ENCODE peak calls at places on chromosomes 11 and 22, in four cellular contexts. One of them, this sample, is unnamed.

GRCh38 chr11:12841946-12842630 is 167.0 kb upstream of the RASSF10 start:
- DNase-seq in GM03348: peak
- DNase-seq in activated CD8-positive, alpha-beta memory T cell treated with anti-CD3 and anti-CD28 coated beads for 48 hours: no peak
- DNase-seq in posterior cingulate gyrus: no peak
- DNase-seq in this sample: peak

GRCh38 chr11:107769189-107769588 is 57.3 kb upstream of the SLN start:
- DNase-seq in posterior cingulate gyrus: no peak
- DNase-seq in GM03348: no peak
- DNase-seq in activated CD8-positive, alpha-beta memory T cell treated with anti-CD3 and anti-CD28 coated beads for 48 hours: no peak
- DNase-seq in this sample: no peak

GRCh38 chr11:71465054-71465453 is 12.1 kb downstream of the NADSYN1 start:
- DNase-seq in posterior cingulate gyrus: no peak
- DNase-seq in activated CD8-positive, alpha-beta memory T cell treated with anti-CD3 and anti-CD28 coated beads for 48 hours: no peak
- DNase-seq in GM03348: no peak
- DNase-seq in this sample: no peak

GRCh38 chr11:76752321-76753175 is 30.6 kb upstream of the TSKU start:
- DNase-seq in activated CD8-positive, alpha-beta memory T cell treated with anti-CD3 and anti-CD28 coated beads for 48 hours: no peak
- DNase-seq in posterior cingulate gyrus: no peak
- DNase-seq in GM03348: peak
- DNase-seq in this sample: peak

GRCh38 chr11:43573233-43573632 is 107.3 kb upstream of the HSD17B12 start:
- DNase-seq in activated CD8-positive, alpha-beta memory T cell treated with anti-CD3 and anti-CD28 coated beads for 48 hours: no peak
- DNase-seq in GM03348: peak
- DNase-seq in posterior cingulate gyrus: no peak
- DNase-seq in this sample: peak

GRCh38 chr11:114348200-114349191 is 51.8 kb downstream of the C11orf71 start:
- DNase-seq in activated CD8-positive, alpha-beta memory T cell treated with anti-CD3 and anti-CD28 coated beads for 48 hours: no peak
- DNase-seq in GM03348: peak
- DNase-seq in posterior cingulate gyrus: no peak
- DNase-seq in this sample: peak

GRCh38 chr11:123381149-123381548 is 48.9 kb upstream of the GRAMD1B start:
- DNase-seq in activated CD8-positive, alpha-beta memory T cell treated with anti-CD3 and anti-CD28 coated beads for 48 hours: no peak
- DNase-seq in GM03348: no peak
- DNase-seq in posterior cingulate gyrus: no peak
- DNase-seq in this sample: no peak

GRCh38 chr22:30636226-30637077 is 871 bp downstream of the SLC35E4 start:
- DNase-seq in GM03348: peak
- DNase-seq in posterior cingulate gyrus: peak
- DNase-seq in activated CD8-positive, alpha-beta memory T cell treated with anti-CD3 and anti-CD28 coated beads for 48 hours: no peak
- DNase-seq in this sample: peak

GRCh38 chr11:96272542-96273306 is 70.3 kb downstream of the MAML2 start:
- DNase-seq in posterior cingulate gyrus: no peak
- DNase-seq in activated CD8-positive, alpha-beta memory T cell treated with anti-CD3 and anti-CD28 coated beads for 48 hours: no peak
- DNase-seq in GM03348: no peak
- DNase-seq in this sample: peak

GRCh38 chr11:103602846-103603245 is 433.6 kb upstream of the DDI1 start:
- DNase-seq in activated CD8-positive, alpha-beta memory T cell treated with anti-CD3 and anti-CD28 coated beads for 48 hours: no peak
- DNase-seq in GM03348: no peak
- DNase-seq in posterior cingulate gyrus: no peak
- DNase-seq in this sample: no peak

GRCh38 chr22:29030618-29031235 is 30.9 kb downstream of the C22orf31 start:
- DNase-seq in activated CD8-positive, alpha-beta memory T cell treated with anti-CD3 and anti-CD28 coated beads for 48 hours: no peak
- DNase-seq in posterior cingulate gyrus: no peak
- DNase-seq in GM03348: peak
- DNase-seq in this sample: peak

GRCh38 chr11:11263238-11264030 is 89.6 kb downstream of the CSNK2A3 start:
- DNase-seq in posterior cingulate gyrus: no peak
- DNase-seq in GM03348: no peak
- DNase-seq in activated CD8-positive, alpha-beta memory T cell treated with anti-CD3 and anti-CD28 coated beads for 48 hours: no peak
- DNase-seq in this sample: no peak

GRCh38 chr11:36469063-36469462 is 41.0 kb downstream of the TRAF6 start:
- DNase-seq in GM03348: no peak
- DNase-seq in activated CD8-positive, alpha-beta memory T cell treated with anti-CD3 and anti-CD28 coated beads for 48 hours: no peak
- DNase-seq in posterior cingulate gyrus: no peak
- DNase-seq in this sample: no peak

GRCh38 chr11:90774727-90775572 is 552.1 kb upstream of the CHORDC1 start:
- DNase-seq in GM03348: no peak
- DNase-seq in posterior cingulate gyrus: no peak
- DNase-seq in activated CD8-positive, alpha-beta memory T cell treated with anti-CD3 and anti-CD28 coated beads for 48 hours: no peak
- DNase-seq in this sample: no peak

GRCh38 chr11:14125529-14125928 is 163.0 kb downstream of the SPON1 start:
- DNase-seq in posterior cingulate gyrus: no peak
- DNase-seq in activated CD8-positive, alpha-beta memory T cell treated with anti-CD3 and anti-CD28 coated beads for 48 hours: no peak
- DNase-seq in GM03348: no peak
- DNase-seq in this sample: peak

GRCh38 chr11:44032304-44033085 is 15.3 kb upstream of the ACCSL start:
- DNase-seq in GM03348: peak
- DNase-seq in activated CD8-positive, alpha-beta memory T cell treated with anti-CD3 and anti-CD28 coated beads for 48 hours: no peak
- DNase-seq in posterior cingulate gyrus: no peak
- DNase-seq in this sample: no peak

GRCh38 chr11:85787809-85788805 is 22.8 kb downstream of the SYTL2 start:
- DNase-seq in posterior cingulate gyrus: no peak
- DNase-seq in activated CD8-positive, alpha-beta memory T cell treated with anti-CD3 and anti-CD28 coated beads for 48 hours: no peak
- DNase-seq in GM03348: no peak
- DNase-seq in this sample: peak

GRCh38 chr22:41382098-41382578 is 396 bp downstream of the TEF start:
- DNase-seq in posterior cingulate gyrus: peak
- DNase-seq in GM03348: peak
- DNase-seq in activated CD8-positive, alpha-beta memory T cell treated with anti-CD3 and anti-CD28 coated beads for 48 hours: peak
- DNase-seq in this sample: peak

GRCh38 chr11:22670803-22671202 is 4.4 kb downstream of the GAS2 start:
- DNase-seq in GM03348: no peak
- DNase-seq in posterior cingulate gyrus: no peak
- DNase-seq in activated CD8-positive, alpha-beta memory T cell treated with anti-CD3 and anti-CD28 coated beads for 48 hours: no peak
- DNase-seq in this sample: no peak

GRCh38 chr11:117595440-117595839 is 201.6 kb downstream of the DSCAML1 start:
- DNase-seq in GM03348: no peak
- DNase-seq in activated CD8-positive, alpha-beta memory T cell treated with anti-CD3 and anti-CD28 coated beads for 48 hours: no peak
- DNase-seq in posterior cingulate gyrus: no peak
- DNase-seq in this sample: no peak

GRCh38 chr22:45006873-45007246 is 2.9 kb downstream of the PHF21B start:
- DNase-seq in posterior cingulate gyrus: no peak
- DNase-seq in activated CD8-positive, alpha-beta memory T cell treated with anti-CD3 and anti-CD28 coated beads for 48 hours: no peak
- DNase-seq in GM03348: no peak
- DNase-seq in this sample: no peak

GRCh38 chr11:118641463-118642019 is 34.1 kb downstream of the PHLDB1 start:
- DNase-seq in posterior cingulate gyrus: no peak
- DNase-seq in GM03348: no peak
- DNase-seq in activated CD8-positive, alpha-beta memory T cell treated with anti-CD3 and anti-CD28 coated beads for 48 hours: no peak
- DNase-seq in this sample: peak

GRCh38 chr11:124793466-124794278 is 6.5 kb downstream of the MSANTD2 start:
- DNase-seq in GM03348: peak
- DNase-seq in activated CD8-positive, alpha-beta memory T cell treated with anti-CD3 and anti-CD28 coated beads for 48 hours: no peak
- DNase-seq in posterior cingulate gyrus: no peak
- DNase-seq in this sample: peak

GRCh38 chr22:36817429-36817783 is 571 bp upstream of the PVALB start:
- DNase-seq in GM03348: no peak
- DNase-seq in activated CD8-positive, alpha-beta memory T cell treated with anti-CD3 and anti-CD28 coated beads for 48 hours: no peak
- DNase-seq in posterior cingulate gyrus: no peak
- DNase-seq in this sample: no peak

GRCh38 chr11:69498614-69499175 is 17.2 kb downstream of the LINC01488 start:
- DNase-seq in posterior cingulate gyrus: peak
- DNase-seq in activated CD8-positive, alpha-beta memory T cell treated with anti-CD3 and anti-CD28 coated beads for 48 hours: no peak
- DNase-seq in GM03348: no peak
- DNase-seq in this sample: no peak

GRCh38 chr11:134382830-134383229 is 29.2 kb downstream of the B3GAT1 start:
- DNase-seq in activated CD8-positive, alpha-beta memory T cell treated with anti-CD3 and anti-CD28 coated beads for 48 hours: no peak
- DNase-seq in GM03348: no peak
- DNase-seq in posterior cingulate gyrus: peak
- DNase-seq in this sample: no peak

GRCh38 chr11:86919557-86920210 is 35.5 kb downstream of the FZD4 start:
- DNase-seq in activated CD8-positive, alpha-beta memory T cell treated with anti-CD3 and anti-CD28 coated beads for 48 hours: no peak
- DNase-seq in GM03348: peak
- DNase-seq in posterior cingulate gyrus: no peak
- DNase-seq in this sample: no peak

GRCh38 chr11:85685820-85686459 is at the start of gene CCDC89:
- DNase-seq in GM03348: peak
- DNase-seq in activated CD8-positive, alpha-beta memory T cell treated with anti-CD3 and anti-CD28 coated beads for 48 hours: no peak
- DNase-seq in posterior cingulate gyrus: peak
- DNase-seq in this sample: no peak

GRCh38 chr11:67581469-67581868 is 2.1 kb upstream of the GSTP1 start:
- DNase-seq in GM03348: no peak
- DNase-seq in activated CD8-positive, alpha-beta memory T cell treated with anti-CD3 and anti-CD28 coated beads for 48 hours: no peak
- DNase-seq in posterior cingulate gyrus: no peak
- DNase-seq in this sample: peak

GRCh38 chr11:107562647-107563208 is 2.8 kb downstream of the ALKBH8 start:
- DNase-seq in GM03348: peak
- DNase-seq in posterior cingulate gyrus: no peak
- DNase-seq in activated CD8-positive, alpha-beta memory T cell treated with anti-CD3 and anti-CD28 coated beads for 48 hours: no peak
- DNase-seq in this sample: no peak

GRCh38 chr22:41638124-41638523 is 17.0 kb downstream of the XRCC6 start:
- DNase-seq in activated CD8-positive, alpha-beta memory T cell treated with anti-CD3 and anti-CD28 coated beads for 48 hours: no peak
- DNase-seq in posterior cingulate gyrus: no peak
- DNase-seq in GM03348: no peak
- DNase-seq in this sample: peak

GRCh38 chr11:67195971-67196418 is 70.3 kb upstream of the GRK2 start:
- DNase-seq in GM03348: peak
- DNase-seq in activated CD8-positive, alpha-beta memory T cell treated with anti-CD3 and anti-CD28 coated beads for 48 hours: no peak
- DNase-seq in posterior cingulate gyrus: no peak
- DNase-seq in this sample: no peak